ENCODE peak calls at places on chromosomes 13 and 19, in ten cellular contexts. G, W, F, I, S, D, M, E, Y and R are unnamed samples.

GRCh38 chr13:40433577-40433976 is 232.9 kb downstream of the FOXO1 start:
- DNase-seq in G (no peak), W (no peak), F (no peak), I (no peak), S (no peak), D (no peak), M (no peak), E (no peak), Y (no peak), R (no peak)

GRCh38 chr13:49253310-49253709 is 5.6 kb downstream of the CDADC1 start:
- DNase-seq in G (no peak), W (no peak), F (no peak), I (no peak), S (no peak), D (no peak), M (no peak), E (no peak), Y (no peak), R (no peak)

GRCh38 chr13:20461481-20461859 is 64.2 kb downstream of the CRYL1 start:
- DNase-seq in G (no peak), W (peak), F (peak), I (no peak), S (no peak), D (no peak), M (no peak), E (no peak), Y (no peak), R (peak)

GRCh38 chr13:39767791-39768564 is 112.5 kb downstream of the COG6 start:
- DNase-seq in G (no peak), W (no peak), F (no peak), I (no peak), S (no peak), D (no peak), M (peak), E (no peak), Y (no peak), R (no peak)

GRCh38 chr13:111573801-111574200 is 253.4 kb downstream of the TEX29 start:
- DNase-seq in G (no peak), W (no peak), F (no peak), I (no peak), S (no peak), D (no peak), M (no peak), E (no peak), Y (peak), R (no peak)

GRCh38 chr13:85068231-85068630 is 731.0 kb downstream of the SLITRK6 start:
- DNase-seq in G (no peak), W (no peak), F (no peak), I (no peak), S (no peak), D (no peak), M (no peak), E (no peak), Y (no peak), R (no peak)

GRCh38 chr13:114077938-114078335 is 54.5 kb downstream of the RASA3 start:
- DNase-seq in G (no peak), W (peak), F (peak), I (no peak), S (no peak), D (peak), M (no peak), E (peak), Y (no peak), R (peak)

GRCh38 chr19:10027158-10027997 is 14.1 kb downstream of the RDH8 start:
- DNase-seq in G (peak), W (peak), F (peak), I (peak), S (peak), D (peak), M (peak), E (peak), Y (peak), R (peak)

GRCh38 chr13:93635687-93636086 is 409.1 kb downstream of the GPC6 start:
- DNase-seq in G (no peak), W (peak), F (peak), I (peak), S (no peak), D (no peak), M (no peak), E (peak), Y (no peak), R (peak)

GRCh38 chr13:112516218-112516617 is 71.7 kb downstream of the TUBGCP3 start:
- DNase-seq in G (no peak), W (no peak), F (no peak), I (no peak), S (no peak), D (no peak), M (no peak), E (no peak), Y (no peak), R (no peak)

GRCh38 chr13:21742041-21742440 is 71.2 kb downstream of the FGF9 start:
- DNase-seq in G (no peak), W (no peak), F (no peak), I (no peak), S (no peak), D (no peak), M (no peak), E (no peak), Y (no peak), R (no peak)

GRCh38 chr13:102724923-102725322 is 30.1 kb upstream of the METTL21C start:
- DNase-seq in G (no peak), W (peak), F (peak), I (peak), S (no peak), D (peak), M (peak), E (no peak), Y (no peak), R (peak)